ENCODE peak calls at places on chromosome 1, in seven cellular contexts. One of them, this sample, is unnamed.

GRCh38 chr1:27862671-27863551 is 9.4 kb upstream of the THEMIS2 start:
- DNase-seq in CD8-positive, alpha-beta T cell: no peak
- DNase-seq in kidney: peak
- DNase-seq in A549: peak
- DNase-seq in omental fat pad: no peak
- DNase-seq in uterus: no peak
- DNase-seq in PC-3: peak
- DNase-seq in this sample: peak

GRCh38 chr1:21511579-21512522 is 2.6 kb downstream of the ALPL start:
- DNase-seq in CD8-positive, alpha-beta T cell: no peak
- DNase-seq in uterus: no peak
- DNase-seq in PC-3: no peak
- DNase-seq in A549: no peak
- DNase-seq in omental fat pad: no peak
- DNase-seq in kidney: peak
- DNase-seq in this sample: peak

GRCh38 chr1:183022202-183023145 is 746 bp upstream of the LAMC1 start:
- DNase-seq in kidney: peak
- DNase-seq in omental fat pad: peak
- DNase-seq in CD8-positive, alpha-beta T cell: no peak
- DNase-seq in PC-3: peak
- DNase-seq in A549: peak
- DNase-seq in uterus: peak
- DNase-seq in this sample: peak

GRCh38 chr1:29688477-29689365 is 452.4 kb downstream of the PTPRU start:
- DNase-seq in kidney: peak
- DNase-seq in omental fat pad: no peak
- DNase-seq in PC-3: peak
- DNase-seq in A549: no peak
- DNase-seq in CD8-positive, alpha-beta T cell: no peak
- DNase-seq in uterus: no peak
- DNase-seq in this sample: no peak

GRCh38 chr1:1122981-1123480 is 7.1 kb upstream of the C1orf159 start:
- DNase-seq in A549: no peak
- DNase-seq in kidney: peak
- DNase-seq in CD8-positive, alpha-beta T cell: no peak
- DNase-seq in uterus: no peak
- DNase-seq in PC-3: peak
- DNase-seq in omental fat pad: no peak
- DNase-seq in this sample: no peak

GRCh38 chr1:228964178-228964819 is 229.0 kb downstream of the RHOU start:
- DNase-seq in PC-3: peak
- DNase-seq in uterus: peak
- DNase-seq in kidney: no peak
- DNase-seq in CD8-positive, alpha-beta T cell: no peak
- DNase-seq in omental fat pad: no peak
- DNase-seq in A549: peak
- DNase-seq in this sample: no peak

GRCh38 chr1:235326719-235327558 is 1.0 kb downstream of the ARID4B start:
- DNase-seq in PC-3: peak
- DNase-seq in kidney: peak
- DNase-seq in CD8-positive, alpha-beta T cell: peak
- DNase-seq in A549: peak
- DNase-seq in uterus: peak
- DNase-seq in omental fat pad: peak
- DNase-seq in this sample: peak

GRCh38 chr1:173416034-173416433 is 61.1 kb upstream of the PRDX6 start:
- DNase-seq in uterus: no peak
- DNase-seq in A549: no peak
- DNase-seq in kidney: no peak
- DNase-seq in omental fat pad: no peak
- DNase-seq in CD8-positive, alpha-beta T cell: no peak
- DNase-seq in PC-3: no peak
- DNase-seq in this sample: no peak

GRCh38 chr1:160997323-160998038 is 23.5 kb downstream of the F11R start:
- DNase-seq in A549: peak
- DNase-seq in CD8-positive, alpha-beta T cell: peak
- DNase-seq in uterus: peak
- DNase-seq in kidney: peak
- DNase-seq in PC-3: peak
- DNase-seq in omental fat pad: peak
- DNase-seq in this sample: peak

GRCh38 chr1:33089457-33089856 is 8.5 kb downstream of the AZIN2 start:
- DNase-seq in omental fat pad: no peak
- DNase-seq in uterus: no peak
- DNase-seq in CD8-positive, alpha-beta T cell: no peak
- DNase-seq in kidney: no peak
- DNase-seq in A549: no peak
- DNase-seq in PC-3: no peak
- DNase-seq in this sample: no peak

GRCh38 chr1:51584021-51584420 is 32.9 kb upstream of the OSBPL9 start:
- DNase-seq in omental fat pad: no peak
- DNase-seq in kidney: no peak
- DNase-seq in CD8-positive, alpha-beta T cell: no peak
- DNase-seq in A549: no peak
- DNase-seq in uterus: no peak
- DNase-seq in PC-3: no peak
- DNase-seq in this sample: no peak

GRCh38 chr1:77831566-77831965 is 52.1 kb downstream of the MIGA1 start:
- DNase-seq in uterus: no peak
- DNase-seq in A549: no peak
- DNase-seq in CD8-positive, alpha-beta T cell: no peak
- DNase-seq in PC-3: no peak
- DNase-seq in omental fat pad: no peak
- DNase-seq in kidney: no peak
- DNase-seq in this sample: no peak

GRCh38 chr1:17520041-17520440 is 19.5 kb upstream of the ARHGEF10L start:
- DNase-seq in kidney: peak
- DNase-seq in omental fat pad: no peak
- DNase-seq in CD8-positive, alpha-beta T cell: no peak
- DNase-seq in A549: no peak
- DNase-seq in uterus: no peak
- DNase-seq in PC-3: peak
- DNase-seq in this sample: no peak

GRCh38 chr1:67339623-67340343 is 32.1 kb downstream of the IL12RB2 start:
- DNase-seq in CD8-positive, alpha-beta T cell: no peak
- DNase-seq in A549: peak
- DNase-seq in PC-3: peak
- DNase-seq in omental fat pad: no peak
- DNase-seq in kidney: no peak
- DNase-seq in uterus: no peak
- DNase-seq in this sample: no peak

GRCh38 chr1:179366093-179366800 is 476 bp downstream of the AXDND1 start:
- DNase-seq in CD8-positive, alpha-beta T cell: no peak
- DNase-seq in PC-3: no peak
- DNase-seq in kidney: no peak
- DNase-seq in omental fat pad: no peak
- DNase-seq in A549: peak
- DNase-seq in uterus: no peak
- DNase-seq in this sample: no peak

GRCh38 chr1:87330201-87330953 is 1.7 kb downstream of the LMO4 start:
- DNase-seq in A549: no peak
- DNase-seq in CD8-positive, alpha-beta T cell: peak
- DNase-seq in kidney: no peak
- DNase-seq in omental fat pad: no peak
- DNase-seq in uterus: peak
- DNase-seq in PC-3: peak
- DNase-seq in this sample: peak

GRCh38 chr1:171222961-171223360 is 25.3 kb upstream of the FMO1 start:
- DNase-seq in omental fat pad: no peak
- DNase-seq in PC-3: no peak
- DNase-seq in A549: no peak
- DNase-seq in kidney: no peak
- DNase-seq in CD8-positive, alpha-beta T cell: no peak
- DNase-seq in uterus: peak
- DNase-seq in this sample: no peak

GRCh38 chr1:89523597-89524368 is 846 bp upstream of the LRRC8B start:
- DNase-seq in uterus: peak
- DNase-seq in kidney: no peak
- DNase-seq in CD8-positive, alpha-beta T cell: peak
- DNase-seq in omental fat pad: no peak
- DNase-seq in PC-3: peak
- DNase-seq in A549: peak
- DNase-seq in this sample: no peak

GRCh38 chr1:243542726-243543415 is 287.0 kb downstream of the SDCCAG8 start:
- DNase-seq in kidney: no peak
- DNase-seq in PC-3: peak
- DNase-seq in omental fat pad: no peak
- DNase-seq in CD8-positive, alpha-beta T cell: no peak
- DNase-seq in A549: peak
- DNase-seq in uterus: no peak
- DNase-seq in this sample: no peak

GRCh38 chr1:248802454-248802853 is 23.3 kb downstream of the SH3BP5L start:
- DNase-seq in kidney: no peak
- DNase-seq in PC-3: no peak
- DNase-seq in A549: no peak
- DNase-seq in omental fat pad: no peak
- DNase-seq in CD8-positive, alpha-beta T cell: no peak
- DNase-seq in uterus: no peak
- DNase-seq in this sample: no peak

DNA sequence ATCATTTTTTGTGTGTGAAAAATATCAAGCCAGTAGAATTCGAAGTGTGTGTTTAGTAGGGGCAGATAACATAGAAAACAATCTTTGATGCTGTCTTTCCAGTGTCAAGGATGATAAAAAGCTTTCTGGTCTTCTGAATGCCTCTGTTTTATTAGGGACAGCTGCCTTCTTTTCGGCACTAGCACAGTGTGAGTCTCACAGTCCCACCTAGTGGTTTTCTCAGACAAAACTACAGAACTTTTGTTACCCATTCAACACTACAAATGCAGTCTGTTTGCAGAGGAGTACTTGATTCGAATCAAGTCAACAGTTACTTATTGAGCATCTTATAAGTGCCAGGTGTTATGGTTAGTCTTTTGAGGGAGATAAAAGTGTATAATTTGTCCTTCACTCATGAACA is 30.6 kb upstream of the MCOLN3 start:
- DNase-seq in PC-3: peak
- DNase-seq in CD8-positive, alpha-beta T cell: no peak
- DNase-seq in A549: peak
- DNase-seq in kidney: no peak
- DNase-seq in omental fat pad: no peak
- DNase-seq in uterus: no peak
- DNase-seq in this sample: no peak
- TF ChIP-seq CTCF in PC-3: peak
- TF ChIP-seq CTCF in CD8-positive, alpha-beta T cell: no peak
- TF ChIP-seq CTCF in A549: no peak
- TF ChIP-seq CTCF in kidney: no peak
- TF ChIP-seq CTCF in omental fat pad: no peak
- TF ChIP-seq CTCF in uterus: peak
- TF ChIP-seq CTCF in this sample: no peak

DNA sequence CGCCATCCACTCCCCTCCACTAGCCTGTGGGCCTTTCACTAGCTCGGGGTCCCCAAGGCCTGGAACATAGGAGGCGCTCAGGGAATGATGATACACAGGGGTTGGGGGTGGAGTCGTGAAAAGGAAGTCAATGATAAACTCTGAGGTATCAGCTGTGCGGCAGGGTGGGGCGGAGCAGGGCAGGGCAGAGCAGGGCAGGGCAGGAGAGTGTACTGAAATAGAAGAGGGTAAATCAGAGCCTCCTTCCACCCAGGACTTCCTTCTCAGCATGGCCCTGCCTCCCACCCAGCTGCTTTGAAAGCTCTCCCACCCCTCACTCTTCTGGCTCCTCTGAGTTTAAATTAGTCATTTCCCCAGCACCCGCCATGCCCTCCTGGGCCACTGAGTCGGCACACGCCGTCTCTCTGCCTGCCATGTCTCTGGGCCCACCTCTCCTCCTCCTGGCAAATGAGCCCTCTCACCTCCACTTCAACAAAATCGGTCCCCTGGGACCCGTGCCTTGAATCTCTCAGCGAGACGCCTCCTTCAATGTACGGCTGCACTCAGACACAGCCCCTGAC is 16.9 kb downstream of the CAPZB start:
- DNase-seq in CD8-positive, alpha-beta T cell: peak
- DNase-seq in kidney: peak
- DNase-seq in A549: peak
- DNase-seq in omental fat pad: no peak
- DNase-seq in uterus: no peak
- DNase-seq in PC-3: no peak
- DNase-seq in this sample: no peak
- TF ChIP-seq CTCF in CD8-positive, alpha-beta T cell: no peak
- TF ChIP-seq CTCF in kidney: no peak
- TF ChIP-seq CTCF in A549: no peak
- TF ChIP-seq CTCF in omental fat pad: no peak
- TF ChIP-seq CTCF in uterus: no peak
- TF ChIP-seq CTCF in PC-3: no peak
- TF ChIP-seq CTCF in this sample: no peak

GRCh38 chr1:25837253-25837875 is 17.6 kb downstream of the MTFR1L start:
- DNase-seq in kidney: no peak
- DNase-seq in omental fat pad: no peak
- DNase-seq in PC-3: peak
- DNase-seq in uterus: no peak
- DNase-seq in CD8-positive, alpha-beta T cell: no peak
- DNase-seq in A549: peak
- DNase-seq in this sample: no peak
- TF ChIP-seq CTCF in kidney: peak
- TF ChIP-seq CTCF in omental fat pad: no peak
- TF ChIP-seq CTCF in PC-3: peak
- TF ChIP-seq CTCF in uterus: peak
- TF ChIP-seq CTCF in CD8-positive, alpha-beta T cell: no peak
- TF ChIP-seq CTCF in A549: peak
- TF ChIP-seq CTCF in this sample: no peak

DNA sequence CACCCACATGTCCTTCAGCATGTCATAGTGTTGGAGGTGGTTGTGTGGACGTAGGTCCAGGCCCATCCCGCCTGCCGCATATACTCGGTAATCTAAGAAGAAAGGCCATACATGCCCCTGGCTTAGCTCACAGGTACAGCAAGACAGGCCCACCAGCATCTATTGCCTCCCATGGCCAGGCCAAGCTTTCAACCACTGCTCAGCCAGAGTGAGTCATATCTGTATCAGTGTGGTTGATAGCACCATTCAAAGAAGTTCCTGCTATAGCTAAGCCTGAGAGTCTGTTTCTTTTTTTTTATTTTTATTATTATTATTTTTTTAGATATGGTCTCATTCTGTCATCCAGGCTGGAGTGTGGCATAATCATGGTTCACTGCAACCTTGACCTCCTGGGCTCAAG is 17.0 kb downstream of the KLHDC8A start:
- DNase-seq in A549: no peak
- DNase-seq in CD8-positive, alpha-beta T cell: no peak
- DNase-seq in uterus: no peak
- DNase-seq in PC-3: no peak
- DNase-seq in omental fat pad: no peak
- DNase-seq in kidney: peak
- DNase-seq in this sample: no peak
- TF ChIP-seq CTCF in A549: no peak
- TF ChIP-seq CTCF in CD8-positive, alpha-beta T cell: no peak
- TF ChIP-seq CTCF in uterus: no peak
- TF ChIP-seq CTCF in PC-3: no peak
- TF ChIP-seq CTCF in omental fat pad: no peak
- TF ChIP-seq CTCF in kidney: no peak
- TF ChIP-seq CTCF in this sample: no peak

This sample was measured in lung.